ENCODE peak calls at places on chromosome 11, in seven cellular contexts. K is endothelial cell of umbilical vein, I is SK-N-SH, C is A549, T is K562, Y is HCT116, R is NB4. W is an unnamed sample.

GRCh38 chr11:111459506-111460270 is 52.5 kb downstream of the BTG4 start:
- DNase-seq in K (no peak), T (no peak), C (no peak), R (no peak), I (peak), Y (no peak), W (no peak)

GRCh38 chr11:42631223-42631843 is 680.5 kb upstream of the API5 start:
- DNase-seq in K (peak), I (peak), Y (no peak), T (peak), R (peak), C (no peak), W (no peak)

GRCh38 chr11:2844116-2844515 is 41.5 kb downstream of the CDKN1C start:
- DNase-seq in I (no peak), T (no peak), R (no peak), K (no peak), C (no peak), Y (peak), W (no peak)

GRCh38 chr11:342328-342727 is 21.7 kb upstream of the IFITM3 start:
- DNase-seq in T (no peak), C (no peak), I (no peak), K (no peak), Y (no peak), R (no peak), W (no peak)

GRCh38 chr11:72430743-72431570 is 3.4 kb downstream of the CLPB start:
- DNase-seq in T (peak), Y (no peak), R (peak), K (peak), I (peak), C (peak), W (no peak)

GRCh38 chr11:59615132-59615636 is 390 bp downstream of the OSBP start:
- DNase-seq in K (no peak), R (peak), I (no peak), Y (peak), T (no peak), C (peak), W (peak)

GRCh38 chr11:6251120-6251733 is 8.4 kb upstream of the CCKBR start:
- DNase-seq in R (peak), K (peak), Y (peak), I (peak), C (peak), T (peak), W (peak)

GRCh38 chr11:60280412-60280811 is at the start of gene MS4A4A:
- DNase-seq in K (no peak), R (peak), C (no peak), I (no peak), T (no peak), Y (no peak), W (no peak)

GRCh38 chr11:66069715-66070603 is at the start of gene PACS1:
- DNase-seq in I (peak), T (peak), Y (no peak), R (peak), K (peak), C (peak), W (peak)

GRCh38 chr11:110087820-110088534 is 5.2 kb upstream of the ZC3H12C start:
- DNase-seq in I (no peak), T (no peak), Y (no peak), R (no peak), K (no peak), C (no peak), W (no peak)

GRCh38 chr11:43359432-43359818 is 705 bp downstream of the TTC17 start:
- DNase-seq in K (peak), I (peak), Y (no peak), R (no peak), C (peak), T (no peak), W (no peak)

GRCh38 chr11:19460718-19461405 is 220.1 kb upstream of the E2F8 start:
- DNase-seq in K (no peak), I (peak), C (no peak), R (no peak), Y (no peak), T (no peak), W (no peak)

GRCh38 chr11:67581469-67581868 is 2.1 kb upstream of the GSTP1 start:
- DNase-seq in T (no peak), C (no peak), K (no peak), Y (no peak), I (no peak), R (no peak), W (no peak)

GRCh38 chr11:56848105-56848809 is 99.8 kb upstream of the OR9G4 start:
- DNase-seq in C (peak), K (no peak), R (no peak), T (no peak), Y (no peak), I (peak), W (no peak)

GRCh38 chr11:2990617-2991476 is 1.3 kb downstream of the NAP1L4 start:
- DNase-seq in R (peak), I (no peak), T (no peak), Y (no peak), C (peak), K (peak), W (no peak)

GRCh38 chr11:130371004-130371590 is 56.4 kb upstream of the ZBTB44 start:
- DNase-seq in I (no peak), C (no peak), Y (no peak), T (no peak), K (no peak), R (peak), W (no peak)

GRCh38 chr11:84384637-84385227 is 1098.6 kb upstream of the CCDC90B start:
- DNase-seq in K (peak), Y (no peak), C (peak), T (peak), R (peak), I (peak), W (peak)

GRCh38 chr11:117884994-117885393 is 8.5 kb upstream of the FXYD6 start:
- DNase-seq in R (no peak), I (no peak), T (no peak), K (no peak), C (no peak), Y (no peak), W (no peak)

GRCh38 chr11:117600976-117601708 is 195.9 kb downstream of the DSCAML1 start:
- DNase-seq in I (no peak), K (no peak), Y (no peak), C (no peak), R (no peak), T (no peak), W (no peak)

GRCh38 chr11:114262681-114263509 is 33.3 kb upstream of the NNMT start:
- DNase-seq in Y (peak), C (peak), K (peak), R (peak), I (peak), T (peak), W (no peak)

GRCh38 chr11:47216141-47216798 is 1.5 kb downstream of the DDB2 start:
- DNase-seq in Y (peak), R (peak), T (no peak), I (peak), C (peak), K (peak), W (no peak)

GRCh38 chr11:23995891-23996290 is 501.0 kb upstream of the LUZP2 start:
- DNase-seq in Y (no peak), I (no peak), T (no peak), K (peak), R (no peak), C (no peak), W (no peak)
- TF ChIP-seq MAX in Y (no peak), I (no peak), T (no peak), K (no peak), R (no peak), C (no peak), W (no peak)

GRCh38 chr11:123434911-123435310 is 4.8 kb downstream of the GRAMD1B start:
- DNase-seq in I (no peak), C (no peak), R (no peak), T (no peak), Y (no peak), K (no peak), W (no peak)
- TF ChIP-seq MAX in I (no peak), C (no peak), R (no peak), T (no peak), Y (no peak), K (no peak), W (no peak)

DNA sequence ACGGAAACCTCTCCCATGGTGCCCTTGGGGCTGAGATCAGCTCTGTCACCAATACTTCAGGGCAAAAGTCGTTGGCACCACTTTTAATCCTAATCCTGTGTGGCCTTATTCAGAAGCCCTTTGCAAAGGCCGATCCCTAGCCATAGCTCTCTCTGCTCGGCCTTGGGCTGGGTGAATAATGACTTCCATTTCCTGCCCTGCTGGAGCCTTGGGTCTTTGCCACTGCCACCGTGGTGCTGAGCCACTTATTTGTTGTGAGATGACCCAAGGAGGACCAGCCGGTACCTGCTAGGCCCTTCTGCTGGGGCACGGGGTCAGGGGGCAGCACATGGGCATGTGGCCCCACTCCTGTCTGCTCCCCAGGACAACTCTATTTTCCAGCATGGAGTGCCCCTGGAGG is 188.2 kb downstream of the ST3GAL4 start:
- DNase-seq in Y (no peak), C (no peak), T (no peak), R (no peak), I (no peak), K (no peak), W (no peak)
- TF ChIP-seq MAX in Y (no peak), C (no peak), T (no peak), R (no peak), I (no peak), K (no peak), W (no peak)

DNA sequence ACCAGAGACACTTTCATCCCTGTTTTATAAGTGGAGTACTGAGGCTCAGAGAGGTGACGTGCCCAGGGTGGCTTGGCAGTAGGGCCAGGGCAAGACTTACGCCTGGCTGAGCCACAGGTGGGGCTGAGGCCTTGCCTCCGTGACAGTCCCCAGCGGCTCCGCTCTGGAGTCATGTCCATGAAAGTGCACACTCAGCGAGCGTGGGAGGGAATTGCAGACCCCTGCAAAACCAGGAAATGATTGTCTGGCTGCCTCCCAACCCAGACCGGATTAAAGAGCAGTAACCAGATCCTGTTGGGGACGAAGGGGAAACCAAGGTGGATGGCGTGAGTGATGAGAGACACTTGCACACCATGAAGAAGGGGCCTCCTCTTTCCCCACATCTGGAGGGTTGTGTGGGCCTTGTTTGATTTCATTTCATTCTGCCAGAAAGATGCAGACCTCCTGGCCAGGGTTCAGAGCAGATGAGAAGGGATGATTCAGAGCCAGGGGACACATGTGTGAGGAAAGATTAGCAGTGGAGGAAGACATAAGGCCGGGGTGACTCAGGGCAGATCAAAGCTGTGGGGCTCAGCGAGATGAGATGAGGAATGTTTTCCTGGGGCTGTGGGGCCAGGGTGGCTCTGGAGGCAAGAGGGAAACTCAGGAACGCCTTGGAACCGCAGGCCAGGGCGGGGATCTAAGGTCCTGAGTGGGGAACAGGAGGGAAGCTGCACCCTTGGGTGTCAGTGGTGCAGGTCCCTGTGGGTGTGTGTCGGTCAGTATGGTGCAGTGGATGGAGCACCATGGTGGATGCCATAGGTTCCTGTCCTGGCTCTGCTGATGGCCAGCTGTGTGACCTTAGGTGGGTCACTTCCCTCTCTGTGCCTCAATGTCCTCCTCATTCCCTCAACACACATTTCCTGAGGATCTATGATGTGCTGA is 29.9 kb upstream of the LRRC32 start:
- DNase-seq in K (peak), T (peak), I (peak), R (no peak), Y (peak), C (peak), W (no peak)
- TF ChIP-seq MAX in K (no peak), T (peak), I (no peak), R (no peak), Y (peak), C (peak), W (no peak)

DNA sequence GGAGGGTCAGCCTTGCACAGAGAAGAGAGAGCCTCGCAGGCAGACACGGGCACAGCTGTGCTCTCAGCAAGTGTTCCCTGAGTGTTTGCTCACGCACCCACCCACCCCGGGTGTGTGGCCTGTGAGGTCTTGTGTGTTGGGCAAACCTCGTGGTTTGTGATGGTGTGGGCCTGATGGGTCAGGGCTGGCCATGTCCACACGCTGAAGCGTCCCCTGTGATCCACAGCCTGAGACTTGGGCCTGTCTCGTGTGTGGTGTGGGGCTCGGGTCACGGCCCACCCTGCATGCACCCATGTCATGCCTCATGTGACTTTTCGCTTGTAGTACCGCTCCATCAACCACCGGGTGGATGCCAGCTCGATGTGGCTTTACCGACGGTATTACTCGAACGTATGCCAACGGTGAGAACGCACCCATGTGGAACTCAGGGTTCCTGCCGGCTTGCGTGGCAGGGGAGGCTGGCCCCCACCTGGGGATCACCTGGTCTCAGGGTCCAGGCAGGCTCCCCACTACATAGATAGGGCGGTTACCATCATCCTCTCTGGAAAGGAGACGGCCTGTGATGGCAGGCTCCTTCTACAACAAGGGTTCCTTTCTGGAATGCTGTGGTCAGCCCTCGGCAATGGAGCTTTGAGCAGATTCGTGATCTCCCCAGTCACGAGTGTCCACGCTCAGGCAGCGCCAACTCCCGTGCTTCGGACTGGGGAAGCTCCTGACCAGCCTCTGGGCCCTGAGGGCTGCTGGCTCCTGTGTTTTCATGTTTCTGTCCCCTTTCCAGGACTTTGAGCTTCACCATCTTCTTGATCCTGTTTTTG is 5.9 kb downstream of the TPCN2 start:
- DNase-seq in K (no peak), C (no peak), Y (no peak), I (no peak), T (no peak), R (peak), W (no peak)
- TF ChIP-seq MAX in K (no peak), C (no peak), Y (no peak), I (no peak), T (no peak), R (no peak), W (no peak)

GRCh38 chr11:11291432-11292015 is 61.5 kb downstream of the CSNK2A3 start:
- DNase-seq in I (no peak), T (no peak), C (no peak), R (no peak), K (no peak), Y (no peak), W (no peak)

GRCh38 chr11:11293798-11294611 is 59.0 kb downstream of the CSNK2A3 start:
- DNase-seq in C (no peak), T (no peak), I (peak), K (no peak), Y (no peak), R (no peak), W (no peak)

GRCh38 chr11:11292839-11293238 is 60.2 kb downstream of the CSNK2A3 start:
- DNase-seq in Y (no peak), R (no peak), I (no peak), T (no peak), K (no peak), C (no peak), W (no peak)

GRCh38 chr11:11288972-11289616 is 64.0 kb downstream of the CSNK2A3 start:
- DNase-seq in R (no peak), C (no peak), I (no peak), K (no peak), Y (no peak), T (no peak), W (no peak)

GRCh38 chr11:11290354-11290753 is 62.7 kb downstream of the CSNK2A3 start:
- DNase-seq in Y (no peak), I (no peak), R (no peak), K (no peak), C (no peak), T (no peak), W (no peak)
- TF ChIP-seq MAX in Y (no peak), I (no peak), R (no peak), K (no peak), C (no peak), T (no peak), W (no peak)

GRCh38 chr11:62542111-62542745 is 4.4 kb downstream of the AHNAK start:
- DNase-seq in T (no peak), R (no peak), K (no peak), C (no peak), Y (no peak), I (no peak), W (no peak)

GRCh38 chr11:62543680-62544444 is 2.7 kb downstream of the AHNAK start:
- DNase-seq in I (no peak), C (no peak), R (no peak), K (no peak), Y (no peak), T (no peak), W (no peak)

GRCh38 chr11:62544521-62545436 is 1.8 kb downstream of the AHNAK start:
- DNase-seq in R (peak), T (peak), Y (no peak), K (peak), C (peak), I (no peak), W (no peak)

GRCh38 chr11:62540804-62541671 is 5.6 kb downstream of the AHNAK start:
- DNase-seq in I (no peak), K (peak), C (no peak), R (peak), Y (no peak), T (no peak), W (no peak)

GRCh38 chr11:62542750-62543567 is 3.6 kb downstream of the AHNAK start:
- DNase-seq in Y (peak), K (peak), R (peak), I (peak), C (peak), T (peak), W (no peak)
- TF ChIP-seq MAX in Y (no peak), K (no peak), R (peak), I (no peak), C (peak), T (peak), W (no peak)

GRCh38 chr11:8838248-8838647 is 72.7 kb upstream of the AKIP1 start:
- DNase-seq in I (no peak), Y (no peak), K (peak), R (peak), C (no peak), T (no peak), W (no peak)
- TF ChIP-seq MAX in I (no peak), Y (no peak), K (no peak), R (no peak), C (no peak), T (no peak), W (no peak)